ENCODE peak calls at places on chromosomes 6 and 20, in eight cellular contexts. B is dermis blood vessel endothelial cell, I is T follicular helper cell, Z is heart right ventricle, W is ELR, U is mesothelial cell of epicardium, V is NCI-H2171 treated with DMSO at 0.1 percent for 48 hours, N is cardiac muscle cell. R is an unnamed sample.

GRCh38 chr6:2124260-2124709 is 121.1 kb downstream of the GMDS start:
- DNase-seq in B (peak), U (no peak), V (no peak), I (no peak), Z (peak), W (no peak), N (no peak), R (no peak)

GRCh38 chr6:100695445-100695844 is 185.7 kb downstream of the ASCC3 start:
- DNase-seq in Z (no peak), U (no peak), V (no peak), B (no peak), N (no peak), W (no peak), I (no peak), R (no peak)

GRCh38 chr6:165556116-165556843 is 106.8 kb downstream of the PDE10A start:
- DNase-seq in N (no peak), W (no peak), V (no peak), Z (no peak), U (no peak), B (peak), I (no peak), R (no peak)

GRCh38 chr20:2297352-2297717 is 1.5 kb downstream of the TGM3 start:
- DNase-seq in V (no peak), W (no peak), N (peak), Z (no peak), U (no peak), I (no peak), B (no peak), R (no peak)

GRCh38 chr6:141103246-141103645 is 1029.5 kb upstream of the GJE1 start:
- DNase-seq in V (no peak), Z (no peak), W (peak), I (no peak), B (peak), N (no peak), U (no peak), R (no peak)

GRCh38 chr20:64033981-64034493 is 1.9 kb upstream of the C20orf204 start:
- DNase-seq in U (no peak), W (no peak), I (no peak), B (no peak), V (no peak), N (no peak), Z (no peak), R (no peak)

GRCh38 chr6:43491750-43492661 is 14.6 kb downstream of the TJAP1 start:
- DNase-seq in W (peak), U (no peak), I (no peak), B (peak), V (no peak), Z (peak), N (no peak), R (no peak)

GRCh38 chr6:24228681-24229255 is 102.8 kb downstream of the NRSN1 start:
- DNase-seq in V (no peak), U (no peak), Z (no peak), I (no peak), N (no peak), W (peak), B (no peak), R (no peak)

GRCh38 chr20:24995741-24996448 is 3.3 kb upstream of the APMAP start:
- DNase-seq in I (no peak), B (no peak), V (no peak), Z (no peak), U (no peak), W (peak), N (no peak), R (no peak)

GRCh38 chr6:31557443-31558317 is 10.3 kb downstream of the NFKBIL1 start:
- DNase-seq in W (no peak), I (no peak), B (peak), N (no peak), V (no peak), U (no peak), Z (no peak), R (no peak)

GRCh38 chr6:50657513-50657912 is 55.8 kb upstream of the TFAP2D start:
- DNase-seq in U (no peak), N (no peak), I (no peak), W (no peak), B (no peak), Z (no peak), V (no peak), R (no peak)

GRCh38 chr6:52515219-52515960 is 61.5 kb downstream of the TRAM2 start:
- DNase-seq in V (no peak), B (no peak), I (no peak), Z (no peak), N (no peak), W (peak), U (no peak), R (no peak)

GRCh38 chr6:119390276-119390793 is 40.8 kb upstream of the MAN1A1 start:
- DNase-seq in U (no peak), N (no peak), B (no peak), I (no peak), Z (no peak), W (no peak), V (no peak), R (no peak)

GRCh38 chr20:29326376-29327070 is 1930.9 kb upstream of the DEFB115 start:
- DNase-seq in U (no peak), N (no peak), W (no peak), B (no peak), I (no peak), V (no peak), Z (no peak), R (no peak)

GRCh38 chr6:56742122-56742791 is 99.6 kb upstream of the DST start:
- DNase-seq in U (no peak), W (no peak), B (peak), V (no peak), N (no peak), Z (no peak), I (no peak), R (no peak)

GRCh38 chr6:116616757-116617093 is 446 bp downstream of the RSPH4A start:
- DNase-seq in I (no peak), B (no peak), U (no peak), V (peak), W (peak), N (peak), Z (peak), R (no peak)

GRCh38 chr20:58832442-58832841 is 18.3 kb downstream of the GNAS-AS1 start:
- DNase-seq in Z (no peak), I (no peak), V (no peak), N (no peak), U (no peak), B (no peak), W (no peak), R (no peak)

GRCh38 chr20:58330692-58331091 is 21.2 kb downstream of the RAB22A start:
- DNase-seq in Z (no peak), U (no peak), W (no peak), I (no peak), V (no peak), N (no peak), B (no peak), R (no peak)

GRCh38 chr6:139539852-139540251 is 165.4 kb upstream of the CITED2 start:
- DNase-seq in I (no peak), V (no peak), W (peak), U (no peak), N (no peak), Z (peak), B (peak), R (no peak)

GRCh38 chr6:29763491-29764289 is 40.5 kb downstream of the HLA-F start:
- DNase-seq in U (no peak), Z (no peak), V (no peak), B (peak), I (no peak), N (no peak), W (peak), R (no peak)

GRCh38 chr6:89313006-89313405 is 2.1 kb downstream of the GABRR2 start:
- DNase-seq in B (peak), I (no peak), N (no peak), W (peak), U (no peak), V (peak), Z (no peak), R (no peak)

GRCh38 chr6:2810092-2810671 is 31.5 kb downstream of the SERPINB1 start:
- DNase-seq in N (no peak), V (no peak), W (peak), B (no peak), Z (no peak), U (no peak), I (no peak), R (no peak)

GRCh38 chr20:54197621-54198604 is 10.0 kb upstream of the PFDN4 start:
- DNase-seq in N (no peak), W (peak), I (no peak), Z (no peak), U (no peak), V (peak), B (no peak), R (no peak)

GRCh38 chr6:16184129-16184528 is 54.3 kb upstream of the GMPR start:
- DNase-seq in V (no peak), W (peak), Z (no peak), N (peak), U (no peak), B (peak), I (no peak), R (no peak)

GRCh38 chr6:119215309-119215708 is 134.3 kb downstream of the MAN1A1 start:
- DNase-seq in B (no peak), W (no peak), V (no peak), I (no peak), N (no peak), Z (no peak), U (no peak), R (no peak)

GRCh38 chr6:138590796-138591709 is 91.8 kb upstream of the NHSL1 start:
- DNase-seq in V (peak), I (no peak), Z (no peak), N (peak), W (peak), B (peak), U (no peak), R (peak)

GRCh38 chr6:131765081-131765852 is 42.6 kb upstream of the ENPP1 start:
- DNase-seq in I (no peak), V (no peak), Z (no peak), U (no peak), W (peak), B (no peak), N (no peak), R (no peak)

GRCh38 chr6:53648571-53648970 is 17.0 kb downstream of the KLHL31 start:
- DNase-seq in N (no peak), I (no peak), Z (no peak), U (no peak), B (no peak), V (no peak), W (no peak), R (no peak)

GRCh38 chr20:14992071-14992654 is 654.8 kb upstream of the FLRT3 start:
- DNase-seq in N (no peak), Z (no peak), U (no peak), B (no peak), W (no peak), I (no peak), V (no peak), R (no peak)

GRCh38 chr20:33209789-33210188 is 7.4 kb upstream of the BPIFA3 start:
- DNase-seq in Z (peak), N (peak), W (peak), I (peak), B (peak), U (peak), V (no peak), R (no peak)

GRCh38 chr20:51326241-51326819 is 216.2 kb downstream of the NFATC2 start:
- DNase-seq in Z (no peak), I (no peak), N (peak), B (peak), U (no peak), V (peak), W (peak), R (no peak)

GRCh38 chr6:144619983-144620382 is 334.8 kb downstream of the UTRN start:
- DNase-seq in Z (no peak), B (no peak), V (no peak), W (no peak), I (no peak), U (no peak), N (no peak), R (no peak)

GRCh38 chr20:32973077-32973717 is 31.0 kb downstream of the SUN5 start:
- DNase-seq in U (no peak), Z (no peak), V (no peak), B (no peak), W (no peak), N (no peak), I (no peak), R (no peak)

GRCh38 chr6:52286798-52287432 is 2.4 kb upstream of the MCM3 start:
- DNase-seq in N (peak), W (peak), V (peak), I (peak), U (peak), Z (peak), B (peak), R (no peak)

GRCh38 chr6:165184192-165184979 is 125.0 kb downstream of the C6orf118 start:
- DNase-seq in U (no peak), V (no peak), I (no peak), B (no peak), N (no peak), W (no peak), Z (no peak), R (no peak)

R was measured in D721Med.